ENCODE peak calls at places on chromosomes 6 and 20, in ten cellular contexts. One of them, this sample, is unnamed.

GRCh38 chr20:5845686-5846651 is 95.8 kb downstream of the SHLD1 start:
- DNase-seq in H9: no peak
- DNase-seq in NT2/D1: no peak
- DNase-seq in neural progenitor cell: peak; percentile 28
- DNase-seq in DND-41: no peak
- DNase-seq in Karpas-422: no peak
- DNase-seq in IMR-90: peak; percentile 45
- DNase-seq in neuronal stem cell: no peak
- DNase-seq in adipocyte: peak; percentile 66
- DNase-seq in endodermal cell: no peak
- DNase-seq in this sample: no peak

GRCh38 chr6:160089534-160089897 is 32.1 kb upstream of the SLC22A1 start:
- DNase-seq in H9: no peak
- DNase-seq in NT2/D1: no peak
- DNase-seq in neural progenitor cell: no peak
- DNase-seq in DND-41: no peak
- DNase-seq in Karpas-422: no peak
- DNase-seq in IMR-90: no peak
- DNase-seq in neuronal stem cell: no peak
- DNase-seq in adipocyte: no peak
- DNase-seq in endodermal cell: no peak
- DNase-seq in this sample: no peak

GRCh38 chr20:47654370-47654769 is 130.9 kb downstream of the SULF2 start:
- DNase-seq in H9: no peak
- DNase-seq in NT2/D1: no peak
- DNase-seq in neural progenitor cell: no peak
- DNase-seq in DND-41: no peak
- DNase-seq in Karpas-422: no peak
- DNase-seq in IMR-90: no peak
- DNase-seq in neuronal stem cell: no peak
- DNase-seq in adipocyte: no peak
- DNase-seq in endodermal cell: peak; percentile 47
- DNase-seq in this sample: no peak

GRCh38 chr6:43735642-43736199 is 34.3 kb upstream of the VEGFA start:
- DNase-seq in H9: peak; percentile 13
- DNase-seq in NT2/D1: no peak
- DNase-seq in neural progenitor cell: no peak
- DNase-seq in DND-41: no peak
- DNase-seq in Karpas-422: no peak
- DNase-seq in IMR-90: no peak
- DNase-seq in neuronal stem cell: no peak
- DNase-seq in adipocyte: no peak
- DNase-seq in endodermal cell: peak; percentile 33
- DNase-seq in this sample: no peak

GRCh38 chr6:14046476-14047068 is 71.0 kb upstream of the CD83 start:
- DNase-seq in H9: peak; percentile 61
- DNase-seq in NT2/D1: no peak
- DNase-seq in neural progenitor cell: peak; percentile 68
- DNase-seq in DND-41: peak; percentile 54
- DNase-seq in Karpas-422: peak; percentile 75
- DNase-seq in IMR-90: peak; percentile 48
- DNase-seq in neuronal stem cell: peak; percentile 38
- DNase-seq in adipocyte: peak; percentile 76
- DNase-seq in endodermal cell: peak; percentile 76
- DNase-seq in this sample: no peak

GRCh38 chr6:75934643-75935472 is 137.6 kb downstream of the IMPG1 start:
- DNase-seq in H9: peak; percentile 67
- DNase-seq in NT2/D1: peak; percentile 46
- DNase-seq in neural progenitor cell: peak; percentile 88
- DNase-seq in DND-41: peak; percentile 26
- DNase-seq in Karpas-422: peak; percentile 85
- DNase-seq in IMR-90: peak; percentile 79
- DNase-seq in neuronal stem cell: peak; percentile 87
- DNase-seq in adipocyte: peak; percentile 93
- DNase-seq in endodermal cell: peak; percentile 84
- DNase-seq in this sample: no peak

GRCh38 chr6:127550403-127550802 is 26.6 kb upstream of the C6orf58 start:
- DNase-seq in H9: no peak
- DNase-seq in NT2/D1: no peak
- DNase-seq in neural progenitor cell: no peak
- DNase-seq in DND-41: no peak
- DNase-seq in Karpas-422: no peak
- DNase-seq in IMR-90: peak; percentile 76
- DNase-seq in neuronal stem cell: no peak
- DNase-seq in adipocyte: peak; percentile 70
- DNase-seq in endodermal cell: no peak
- DNase-seq in this sample: no peak

GRCh38 chr6:7390218-7390878 is 740 bp downstream of the RIOK1 start:
- DNase-seq in H9: no peak
- DNase-seq in NT2/D1: peak; percentile 3
- DNase-seq in neural progenitor cell: no peak
- DNase-seq in DND-41: peak; percentile 60
- DNase-seq in Karpas-422: peak; percentile 77
- DNase-seq in IMR-90: peak; percentile 76
- DNase-seq in neuronal stem cell: no peak
- DNase-seq in adipocyte: no peak
- DNase-seq in endodermal cell: no peak
- DNase-seq in this sample: no peak

GRCh38 chr6:36962874-36963273 is 8.3 kb downstream of the PI16 start:
- DNase-seq in H9: peak; percentile 93
- DNase-seq in NT2/D1: peak; percentile 54
- DNase-seq in neural progenitor cell: peak; percentile 89
- DNase-seq in DND-41: peak; percentile 72
- DNase-seq in Karpas-422: peak; percentile 87
- DNase-seq in IMR-90: peak; percentile 51
- DNase-seq in neuronal stem cell: peak; percentile 71
- DNase-seq in adipocyte: peak; percentile 39
- DNase-seq in endodermal cell: peak; percentile 95
- DNase-seq in this sample: peak; percentile 77

GRCh38 chr20:1671891-1672669 is 14.5 kb upstream of the SIRPG start:
- DNase-seq in H9: no peak
- DNase-seq in NT2/D1: no peak
- DNase-seq in neural progenitor cell: no peak
- DNase-seq in DND-41: no peak
- DNase-seq in Karpas-422: no peak
- DNase-seq in IMR-90: no peak
- DNase-seq in neuronal stem cell: no peak
- DNase-seq in adipocyte: no peak
- DNase-seq in endodermal cell: no peak
- DNase-seq in this sample: no peak

GRCh38 chr6:113306552-113307145 is 550.5 kb upstream of the MARCKS start:
- DNase-seq in H9: peak; percentile 74
- DNase-seq in NT2/D1: peak; percentile 22
- DNase-seq in neural progenitor cell: peak; percentile 75
- DNase-seq in DND-41: peak; percentile 34
- DNase-seq in Karpas-422: peak; percentile 62
- DNase-seq in IMR-90: no peak
- DNase-seq in neuronal stem cell: peak; percentile 30
- DNase-seq in adipocyte: no peak
- DNase-seq in endodermal cell: peak; percentile 92
- DNase-seq in this sample: no peak

GRCh38 chr6:133571681-133572080 is 317.2 kb upstream of the TCF21 start:
- DNase-seq in H9: no peak
- DNase-seq in NT2/D1: no peak
- DNase-seq in neural progenitor cell: no peak
- DNase-seq in DND-41: no peak
- DNase-seq in Karpas-422: no peak
- DNase-seq in IMR-90: no peak
- DNase-seq in neuronal stem cell: no peak
- DNase-seq in adipocyte: no peak
- DNase-seq in endodermal cell: no peak
- DNase-seq in this sample: no peak

GRCh38 chr6:133567656-133568055 is 321.3 kb upstream of the TCF21 start:
- DNase-seq in H9: no peak
- DNase-seq in NT2/D1: no peak
- DNase-seq in neural progenitor cell: no peak
- DNase-seq in DND-41: no peak
- DNase-seq in Karpas-422: no peak
- DNase-seq in IMR-90: peak; percentile 76
- DNase-seq in neuronal stem cell: no peak
- DNase-seq in adipocyte: peak; percentile 43
- DNase-seq in endodermal cell: no peak
- DNase-seq in this sample: no peak

DNA sequence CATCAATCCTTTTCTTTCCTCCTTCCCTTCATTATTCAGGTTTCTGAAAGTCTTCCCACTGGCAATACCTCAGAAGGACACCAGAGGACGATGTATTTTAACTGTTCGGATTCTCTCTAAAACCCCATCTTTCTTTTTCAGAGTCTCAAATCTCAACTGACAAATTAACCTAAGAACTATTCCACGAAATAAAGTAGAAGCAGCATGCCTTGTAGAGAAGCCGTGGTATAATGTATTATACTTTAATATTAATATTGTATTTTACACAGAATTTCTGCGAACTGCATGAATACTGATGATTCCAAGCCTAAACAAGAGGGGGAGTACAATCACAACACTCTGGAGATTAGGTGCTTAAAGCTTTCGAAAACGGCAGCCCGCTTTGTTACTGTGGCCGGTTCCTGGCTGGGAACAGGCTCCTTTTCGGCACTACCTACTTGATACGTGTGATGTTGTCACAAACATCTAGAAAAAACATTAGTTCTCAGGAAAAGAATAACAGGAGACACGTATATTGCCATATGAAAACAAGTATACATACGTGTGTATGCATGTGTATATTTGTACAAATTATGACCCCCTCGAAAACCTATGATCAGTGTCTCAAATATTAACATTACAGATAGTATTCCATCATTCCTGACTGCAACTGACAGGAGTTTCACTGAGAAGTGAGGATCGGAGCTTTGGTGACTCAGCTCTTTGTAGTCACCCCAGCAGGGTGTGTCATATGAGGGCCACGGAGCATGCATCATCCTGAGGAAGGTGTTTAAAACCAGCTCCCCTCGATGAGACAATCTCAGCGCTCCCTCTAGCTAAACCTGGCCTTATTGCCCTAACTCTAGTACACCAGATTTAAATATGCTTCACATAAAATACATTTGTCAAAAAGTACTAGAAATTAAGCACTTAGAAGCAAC is 319.7 kb upstream of the TCF21 start:
- DNase-seq in H9: peak; percentile 53
- DNase-seq in NT2/D1: peak; percentile 33
- DNase-seq in neural progenitor cell: peak; percentile 75
- DNase-seq in DND-41: no peak
- DNase-seq in Karpas-422: peak; percentile 50
- DNase-seq in IMR-90: peak; percentile 91
- DNase-seq in neuronal stem cell: no peak
- DNase-seq in adipocyte: peak; percentile 89
- DNase-seq in endodermal cell: peak; percentile 79
- DNase-seq in this sample: no peak
- H3K9ac ChIP-seq in H9: no peak overlapping the region
- H3K9ac ChIP-seq in NT2/D1: peak overlapping the region; percentile 24
- H3K9ac ChIP-seq in neural progenitor cell: no peak overlapping the region
- H3K9ac ChIP-seq in DND-41: no peak overlapping the region
- H3K9ac ChIP-seq in Karpas-422: no peak overlapping the region
- H3K9ac ChIP-seq in IMR-90: peak overlapping the region; percentile 89
- H3K9ac ChIP-seq in neuronal stem cell: no peak overlapping the region
- H3K9ac ChIP-seq in adipocyte: peak overlapping the region; percentile 83
- H3K9ac ChIP-seq in endodermal cell: no peak overlapping the region
- H3K9ac ChIP-seq in this sample: no peak overlapping the region

DNA sequence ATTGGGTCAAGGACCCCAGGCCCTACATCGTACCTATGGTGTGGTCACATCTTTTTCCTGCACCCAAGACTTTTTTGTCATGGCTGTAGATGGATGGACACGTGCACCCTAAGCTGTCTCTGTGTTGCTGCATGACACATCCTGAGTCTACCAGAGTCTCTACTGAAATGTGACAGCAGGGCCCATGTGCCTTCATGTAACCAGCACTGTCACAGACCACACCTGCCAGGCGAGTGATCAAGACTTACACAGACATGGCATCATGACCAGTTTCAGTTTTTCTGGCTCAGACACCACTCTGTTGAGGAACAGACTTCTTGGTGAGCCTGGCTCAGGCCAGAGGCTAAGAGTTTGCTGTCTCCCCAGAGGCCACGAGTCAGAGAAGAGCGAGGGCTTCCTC is 7.6 kb downstream of the PRND start:
- DNase-seq in H9: no peak
- DNase-seq in NT2/D1: no peak
- DNase-seq in neural progenitor cell: no peak
- DNase-seq in DND-41: no peak
- DNase-seq in Karpas-422: no peak
- DNase-seq in IMR-90: no peak
- DNase-seq in neuronal stem cell: no peak
- DNase-seq in adipocyte: no peak
- DNase-seq in endodermal cell: no peak
- DNase-seq in this sample: no peak
- H3K9ac ChIP-seq in H9: no peak overlapping the region
- H3K9ac ChIP-seq in NT2/D1: no peak overlapping the region
- H3K9ac ChIP-seq in neural progenitor cell: no peak overlapping the region
- H3K9ac ChIP-seq in DND-41: no peak overlapping the region
- H3K9ac ChIP-seq in Karpas-422: no peak overlapping the region
- H3K9ac ChIP-seq in IMR-90: no peak overlapping the region
- H3K9ac ChIP-seq in neuronal stem cell: no peak overlapping the region
- H3K9ac ChIP-seq in adipocyte: no peak overlapping the region
- H3K9ac ChIP-seq in endodermal cell: no peak overlapping the region
- H3K9ac ChIP-seq in this sample: no peak overlapping the region

DNA sequence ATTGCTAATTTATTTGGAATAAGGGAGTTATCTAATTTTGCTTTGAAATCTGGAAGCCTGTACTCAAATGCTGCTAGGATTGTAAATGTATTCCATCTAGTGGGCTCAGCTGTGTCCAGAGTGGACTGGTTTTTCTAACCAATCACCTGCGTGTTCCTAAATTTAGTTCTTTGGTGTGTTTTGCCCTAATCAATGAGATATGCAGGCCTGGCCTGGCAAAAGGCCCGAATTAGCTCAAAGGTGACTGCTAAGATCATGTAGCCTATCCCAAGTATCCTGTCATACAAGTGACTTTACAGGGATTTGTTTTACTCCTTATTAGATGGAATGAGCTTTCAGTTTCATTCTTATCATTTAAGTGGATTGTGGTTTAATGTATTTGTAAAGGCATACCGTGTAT is 51.3 kb upstream of the ARMC2 start:
- DNase-seq in H9: no peak
- DNase-seq in NT2/D1: no peak
- DNase-seq in neural progenitor cell: no peak
- DNase-seq in DND-41: no peak
- DNase-seq in Karpas-422: no peak
- DNase-seq in IMR-90: peak; percentile 15
- DNase-seq in neuronal stem cell: no peak
- DNase-seq in adipocyte: no peak
- DNase-seq in endodermal cell: no peak
- DNase-seq in this sample: no peak
- H3K9ac ChIP-seq in H9: no peak overlapping the region
- H3K9ac ChIP-seq in NT2/D1: no peak overlapping the region
- H3K9ac ChIP-seq in neural progenitor cell: no peak overlapping the region
- H3K9ac ChIP-seq in DND-41: no peak overlapping the region
- H3K9ac ChIP-seq in Karpas-422: no peak overlapping the region
- H3K9ac ChIP-seq in IMR-90: no peak overlapping the region
- H3K9ac ChIP-seq in neuronal stem cell: no peak overlapping the region
- H3K9ac ChIP-seq in adipocyte: no peak overlapping the region
- H3K9ac ChIP-seq in endodermal cell: no peak overlapping the region
- H3K9ac ChIP-seq in this sample: no peak overlapping the region

DNA sequence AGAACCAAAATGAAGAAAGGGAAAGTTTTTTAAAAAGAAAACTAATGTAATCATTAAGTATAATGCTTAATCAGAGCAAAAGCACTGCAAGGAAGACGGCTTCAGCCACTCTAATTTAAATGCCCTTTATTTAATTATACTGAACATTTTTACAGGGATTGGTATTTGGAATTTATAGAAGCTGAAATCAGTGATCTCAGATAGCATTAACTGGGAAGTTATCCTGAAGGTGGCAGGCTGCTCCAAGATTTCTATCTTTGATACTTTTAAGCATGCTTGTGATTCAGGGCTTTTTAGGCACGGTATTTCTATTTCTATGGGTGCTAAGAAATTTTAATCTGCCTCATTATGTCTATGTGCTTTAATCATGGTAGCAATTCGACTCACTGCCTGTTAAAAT is 1.3 kb upstream of the NDUFAF4 start:
- DNase-seq in H9: no peak
- DNase-seq in NT2/D1: no peak
- DNase-seq in neural progenitor cell: peak; percentile 40
- DNase-seq in DND-41: no peak
- DNase-seq in Karpas-422: no peak
- DNase-seq in IMR-90: peak; percentile 55
- DNase-seq in neuronal stem cell: no peak
- DNase-seq in adipocyte: peak; percentile 79
- DNase-seq in endodermal cell: no peak
- DNase-seq in this sample: no peak
- H3K9ac ChIP-seq in H9: no peak overlapping the region
- H3K9ac ChIP-seq in NT2/D1: no peak overlapping the region
- H3K9ac ChIP-seq in neural progenitor cell: no peak overlapping the region
- H3K9ac ChIP-seq in DND-41: no peak overlapping the region
- H3K9ac ChIP-seq in Karpas-422: peak overlapping the region; percentile 98
- H3K9ac ChIP-seq in IMR-90: no peak overlapping the region
- H3K9ac ChIP-seq in neuronal stem cell: no peak overlapping the region
- H3K9ac ChIP-seq in adipocyte: peak overlapping the region; percentile 93
- H3K9ac ChIP-seq in endodermal cell: no peak overlapping the region
- H3K9ac ChIP-seq in this sample: peak overlapping the region; percentile 87

This sample was measured in kidney.